ENCODE peak calls at places on chromosomes 4 and X, in five cellular contexts. P, C, B, H and O are unnamed samples.

GRCh38 chr4:169311643-169312365 is 41.0 kb upstream of the SH3RF1 start:
- DNase-seq in P (peak), C (peak), B (no peak), H (no peak), O (no peak)

GRCh38 chr4:67465032-67465762 is 80.1 kb downstream of the CENPC start:
- DNase-seq in P (no peak), C (no peak), B (no peak), H (no peak), O (no peak)

GRCh38 chr4:105343523-105343931 is 130.3 kb downstream of the PPA2 start:
- DNase-seq in P (no peak), C (peak), B (no peak), H (no peak), O (no peak)

GRCh38 chr4:7805533-7806079 is 134.1 kb downstream of the AFAP1 start:
- DNase-seq in P (no peak), C (peak), B (no peak), H (peak), O (no peak)

GRCh38 chrX:1212532-1212931 is at the start of gene CRLF2:
- DNase-seq in P (peak), C (no peak), B (no peak), H (no peak), O (no peak)

GRCh38 chr4:94544811-94545210 is 93.1 kb downstream of the PDLIM5 start:
- DNase-seq in P (no peak), C (no peak), B (no peak), H (no peak), O (no peak)

GRCh38 chr4:42568610-42569207 is 88.2 kb downstream of the ATP8A1 start:
- DNase-seq in P (peak), C (peak), B (peak), H (peak), O (peak)

GRCh38 chrX:30635630-30636029 is 17.6 kb upstream of the GK start:
- DNase-seq in P (no peak), C (peak), B (no peak), H (no peak), O (no peak)

GRCh38 chrX:153687121-153688039 is at the start of gene SLC6A8:
- DNase-seq in P (peak), C (peak), B (peak), H (no peak), O (no peak)

GRCh38 chr4:83362492-83363329 is 28.1 kb upstream of the HPSE start:
- DNase-seq in P (no peak), C (peak), B (no peak), H (peak), O (peak)

GRCh38 chr4:22999419-22999818 is 306.7 kb downstream of the GBA3 start:
- DNase-seq in P (no peak), C (no peak), B (no peak), H (no peak), O (no peak)
- TF ChIP-seq CTCF in P (no peak), C (no peak), B (peak), H (no peak), O (no peak)

GRCh38 chr4:95693594-95693993 is 144.8 kb upstream of the UNC5C start:
- DNase-seq in P (no peak), C (no peak), B (no peak), H (no peak), O (no peak)
- TF ChIP-seq CTCF in P (no peak), C (no peak), B (no peak), H (no peak), O (no peak)

GRCh38 chr4:98508248-98508647 is 150.2 kb downstream of the TSPAN5 start:
- DNase-seq in P (no peak), C (no peak), B (no peak), H (no peak), O (no peak)

GRCh38 chr4:98508825-98509539 is 149.4 kb downstream of the TSPAN5 start:
- DNase-seq in P (no peak), C (no peak), B (no peak), H (no peak), O (no peak)

GRCh38 chr4:98507299-98507698 is 151.1 kb downstream of the TSPAN5 start:
- DNase-seq in P (no peak), C (no peak), B (no peak), H (no peak), O (no peak)

GRCh38 chr4:98505991-98506390 is 152.4 kb downstream of the TSPAN5 start:
- DNase-seq in P (no peak), C (peak), B (no peak), H (no peak), O (no peak)

GRCh38 chr4:98506462-98507132 is 151.8 kb downstream of the TSPAN5 start:
- DNase-seq in P (no peak), C (no peak), B (no peak), H (no peak), O (no peak)
- TF ChIP-seq CTCF in P (no peak), C (peak), B (peak), H (peak), O (no peak)

GRCh38 chrX:8037593-8038348 is 110.6 kb upstream of the PNPLA4 start:
- DNase-seq in P (no peak), C (no peak), B (no peak), H (no peak), O (no peak)

GRCh38 chrX:8043121-8043520 is 115.9 kb upstream of the PNPLA4 start:
- DNase-seq in P (no peak), C (no peak), B (no peak), H (no peak), O (no peak)

GRCh38 chrX:8044861-8045434 is 117.7 kb upstream of the PNPLA4 start:
- DNase-seq in P (no peak), C (no peak), B (no peak), H (no peak), O (no peak)

GRCh38 chrX:8043546-8043945 is 116.3 kb upstream of the PNPLA4 start:
- DNase-seq in P (no peak), C (no peak), B (no peak), H (no peak), O (no peak)

GRCh38 chrX:8042304-8042703 is 115.1 kb upstream of the PNPLA4 start:
- DNase-seq in P (no peak), C (no peak), B (no peak), H (no peak), O (no peak)
- TF ChIP-seq CTCF in P (peak), C (no peak), B (no peak), H (peak), O (no peak)